ENCODE peak calls at places on chromosomes 3 and 15, in eight cellular contexts. B is AML-193; C is NCI-H1417; N is SHP77 treated with DMSO at 0.1 percent for 48 hours; Y is activated T-helper 1 cell treated with anti-CD3 and anti-CD28 coated beads, Interleukin-2, amount 50 U/mL, for 16 hours; Z is activated naive CD8-positive, alpha-beta T cell treated with anti-CD3 and anti-CD28 coated beads, Interleukin-2, amount 50 U/mL, for 24 hours; M is cardiac fibroblast; A is DMS153. S is an unnamed sample.
A peak's percentile ranks its signal among the peaks of the same experiment; 100 is the strongest.

GRCh38 chr15:78341057-78341763 is 1.1 kb downstream of the CRABP1 start:
- DNase-seq in N (no peak), C (peak; percentile 87), B (no peak), A (no peak), Y (no peak), Z (no peak), M (no peak), S (no peak)

GRCh38 chr3:72996121-72996472 is 514 bp upstream of the PPP4R2 start:
- DNase-seq in A (no peak), M (no peak), B (no peak), N (no peak), Y (no peak), C (no peak), Z (no peak), S (no peak)

GRCh38 chr3:158267015-158267414 is 157.1 kb downstream of the RSRC1 start:
- DNase-seq in Z (no peak), M (no peak), C (no peak), B (peak; percentile 12), N (no peak), Y (no peak), A (no peak), S (no peak)

GRCh38 chr3:51970606-51971300 is 3.1 kb downstream of the ABHD14B start:
- DNase-seq in B (no peak), M (no peak), C (no peak), Z (no peak), A (no peak), Y (no peak), N (no peak), S (no peak)

GRCh38 chr3:159982442-159982841 is 6.2 kb upstream of the IL12A start:
- DNase-seq in N (no peak), M (no peak), B (no peak), Y (no peak), Z (no peak), A (no peak), C (no peak), S (no peak)

GRCh38 chr3:157499342-157499963 is 3.8 kb downstream of the VEPH1 start:
- DNase-seq in Z (no peak), A (no peak), N (no peak), B (no peak), M (peak; percentile 41), C (no peak), Y (no peak), S (no peak)

GRCh38 chr3:160450846-160451245 is 1.3 kb upstream of the TRIM59 start:
- DNase-seq in Z (no peak), Y (no peak), M (peak; percentile 76), C (no peak), A (no peak), B (no peak), N (no peak), S (no peak)

GRCh38 chr15:36596915-36597314 is 17.5 kb downstream of the CDIN1 start:
- DNase-seq in N (no peak), Y (no peak), M (no peak), B (no peak), A (no peak), C (no peak), Z (no peak), S (no peak)

GRCh38 chr3:160935413-160936095 is 169.6 kb downstream of the B3GALNT1 start:
- DNase-seq in Y (no peak), A (no peak), Z (no peak), C (no peak), N (no peak), B (no peak), M (peak; percentile 7), S (no peak)

GRCh38 chr3:193890036-193890897 is 245.7 kb upstream of the HES1 start:
- DNase-seq in N (no peak), C (no peak), Z (no peak), Y (no peak), A (no peak), B (no peak), M (no peak), S (no peak)

GRCh38 chr3:1007890-1008289 is 84.9 kb upstream of the CNTN6 start:
- DNase-seq in C (no peak), B (no peak), Z (no peak), N (no peak), Y (no peak), A (no peak), M (peak; percentile 39), S (no peak)

GRCh38 chr3:114319453-114319852 is 25.6 kb downstream of the TIGIT start:
- DNase-seq in Y (no peak), N (peak; percentile 70), C (peak; percentile 15), M (peak; percentile 26), A (peak; percentile 85), B (no peak), Z (no peak), S (no peak)

GRCh38 chr15:65550681-65551098 is 20.4 kb downstream of the HACD3 start:
- DNase-seq in Z (no peak), C (no peak), B (no peak), N (no peak), A (no peak), Y (no peak), M (peak; percentile 43), S (no peak)

GRCh38 chr3:123719785-123720531 is 135.1 kb upstream of the HACD2 start:
- DNase-seq in N (no peak), M (no peak), B (no peak), Y (no peak), A (no peak), C (no peak), Z (no peak), S (no peak)